ENCODE peak calls at places on chromosomes 12 and 14, in six cellular contexts. W, N, M, G, B and A are unnamed samples.

GRCh38 chr14:70822706-70823185 is 13.4 kb upstream of the MAP3K9 start:
- DNase-seq in W (peak; percentile 79), N (no peak), M (peak; percentile 29), G (no peak), B (peak; percentile 41), A (peak; percentile 8)

GRCh38 chr12:124952295-124952694 is 36.6 kb downstream of the DHX37 start:
- DNase-seq in W (no peak), N (no peak), M (no peak), G (no peak), B (no peak), A (no peak)

GRCh38 chr14:71675902-71676291 is 256.3 kb upstream of the RGS6 start:
- DNase-seq in W (no peak), N (no peak), M (no peak), G (no peak), B (no peak), A (no peak)

GRCh38 chr12:43306066-43306465 is 245.9 kb downstream of the ADAMTS20 start:
- DNase-seq in W (no peak), N (no peak), M (no peak), G (no peak), B (no peak), A (no peak)

GRCh38 chr12:40921563-40922163 is 229.4 kb downstream of the CNTN1 start:
- DNase-seq in W (no peak), N (peak; percentile 14), M (no peak), G (no peak), B (no peak), A (no peak)

GRCh38 chr14:101731187-101732080 is 30.1 kb upstream of the PPP2R5C start:
- DNase-seq in W (no peak), N (peak; percentile 86), M (peak; percentile 90), G (peak; percentile 79), B (peak; percentile 73), A (peak; percentile 87)

GRCh38 chr12:132717531-132718387 is 7.1 kb downstream of the PGAM5 start:
- DNase-seq in W (no peak), N (no peak), M (no peak), G (no peak), B (no peak), A (no peak)

GRCh38 chr14:104681689-104682074 is 7.7 kb upstream of the INF2 start:
- DNase-seq in W (peak; percentile 77), N (peak; percentile 87), M (no peak), G (no peak), B (peak; percentile 92), A (no peak)

GRCh38 chr14:51023964-51024363 is 70.9 kb downstream of the TRIM9 start:
- DNase-seq in W (no peak), N (no peak), M (no peak), G (no peak), B (no peak), A (no peak)

GRCh38 chr12:21989819-21990412 is 48.7 kb upstream of the ABCC9 start:
- DNase-seq in W (no peak), N (peak; percentile 46), M (no peak), G (no peak), B (no peak), A (no peak)

GRCh38 chr14:64764641-64765520 is 60.7 kb downstream of the PLEKHG3 start:
- DNase-seq in W (peak; percentile 84), N (peak; percentile 30), M (peak; percentile 74), G (no peak), B (peak; percentile 77), A (peak; percentile 75)

GRCh38 chr14:87063181-87063580 is 929.8 kb downstream of the GALC start:
- DNase-seq in W (no peak), N (no peak), M (no peak), G (no peak), B (no peak), A (no peak)

GRCh38 chr14:66003082-66003740 is 483.0 kb upstream of the CCDC196 start:
- DNase-seq in W (no peak), N (no peak), M (no peak), G (no peak), B (no peak), A (no peak)

GRCh38 chr14:102028733-102029132 is 58.1 kb downstream of the HSP90AA1 start:
- DNase-seq in W (no peak), N (peak; percentile 24), M (no peak), G (no peak), B (no peak), A (no peak)

GRCh38 chr12:84355561-84355960 is 557.0 kb downstream of the SLC6A15 start:
- DNase-seq in W (no peak), N (no peak), M (no peak), G (no peak), B (no peak), A (no peak)

GRCh38 chr14:26522985-26523384 is 74.8 kb downstream of the NOVA1 start:
- DNase-seq in W (no peak), N (no peak), M (no peak), G (no peak), B (no peak), A (no peak)

GRCh38 chr14:55556929-55557623 is 22.9 kb upstream of the KTN1 start:
- DNase-seq in W (peak; percentile 32), N (no peak), M (no peak), G (peak; percentile 33), B (peak; percentile 89), A (no peak)

GRCh38 chr12:88743946-88744685 is 163.8 kb upstream of the KITLG start:
- DNase-seq in W (no peak), N (no peak), M (no peak), G (no peak), B (no peak), A (no peak)

GRCh38 chr12:57213068-57213715 is 3.4 kb upstream of the NXPH4 start:
- DNase-seq in W (peak; percentile 91), N (peak; percentile 83), M (peak; percentile 90), G (peak; percentile 87), B (peak; percentile 87), A (peak; percentile 86)

GRCh38 chr12:70661762-70662161 is 24.5 kb upstream of the PTPRB start:
- DNase-seq in W (no peak), N (peak; percentile 27), M (no peak), G (no peak), B (no peak), A (no peak)

GRCh38 chr12:2384533-2385328 is 331.9 kb downstream of the CACNA1C start:
- DNase-seq in W (no peak), N (no peak), M (no peak), G (no peak), B (no peak), A (no peak)

GRCh38 chr14:84252706-84253105 is 1277.2 kb upstream of the FLRT2 start:
- DNase-seq in W (no peak), N (no peak), M (no peak), G (no peak), B (no peak), A (no peak)

GRCh38 chr12:47636908-47637780 is 68.7 kb downstream of the RPAP3 start:
- DNase-seq in W (peak; percentile 14), N (peak; percentile 27), M (peak; percentile 68), G (no peak), B (peak; percentile 31), A (peak; percentile 44)

GRCh38 chr14:101476931-101477553 is 84.3 kb upstream of the DIO3 start:
- DNase-seq in W (peak; percentile 73), N (no peak), M (no peak), G (no peak), B (peak; percentile 9), A (no peak)

GRCh38 chr14:35858521-35859209 is 32.5 kb downstream of the BRMS1L start:
- DNase-seq in W (no peak), N (no peak), M (no peak), G (no peak), B (no peak), A (no peak)

GRCh38 chr14:26394114-26394855 is 203.5 kb downstream of the NOVA1 start:
- DNase-seq in W (no peak), N (peak; percentile 24), M (no peak), G (peak; percentile 38), B (peak; percentile 34), A (no peak)